ENCODE peak calls at places on chromosomes 11 and 22, in four cellular contexts. L is mammary epithelial cell, C is BE2C, D is heart right ventricle. F is an unnamed sample.

GRCh38 chr22:26722159-26722558 is 64.8 kb downstream of the MIAT start:
- DNase-seq in L (peak; percentile 46), D (no peak), C (no peak), F (no peak)

GRCh38 chr22:30591191-30591587 is 521 bp downstream of the PES1 start:
- DNase-seq in D (no peak), L (no peak), C (no peak), F (no peak)

GRCh38 chr11:41282436-41282835 is 177.0 kb downstream of the LRRC4C start:
- DNase-seq in D (no peak), C (no peak), L (no peak), F (no peak)

GRCh38 chr22:26798433-26799065 is 141.2 kb downstream of the MIAT start:
- DNase-seq in D (no peak), L (no peak), C (no peak), F (no peak)

GRCh38 chr11:61162092-61162935 is 1.1 kb upstream of the VPS37C start:
- DNase-seq in D (no peak), L (peak; percentile 63), C (no peak), F (no peak)

GRCh38 chr11:8019671-8020597 is 32.8 kb downstream of the EIF3F start:
- DNase-seq in C (peak; percentile 24), D (peak; percentile 40), L (peak; percentile 34), F (peak; percentile 48)

GRCh38 chr22:29060251-29060650 is 1.4 kb downstream of the C22orf31 start:
- DNase-seq in C (no peak), L (no peak), D (no peak), F (no peak)

GRCh38 chr11:78192911-78193341 is 4.2 kb downstream of the USP35 start:
- DNase-seq in C (no peak), D (no peak), L (no peak), F (no peak)

GRCh38 chr11:116294630-116295029 is 478.2 kb downstream of the BUD13 start:
- DNase-seq in C (no peak), D (no peak), L (peak; percentile 42), F (no peak)

GRCh38 chr11:102438311-102439062 is 14.1 kb downstream of the TMEM123 start:
- DNase-seq in C (no peak), L (no peak), D (no peak), F (peak; percentile 31)

GRCh38 chr22:27223317-27224177 is 566.2 kb downstream of the MIAT start:
- DNase-seq in D (no peak), C (no peak), L (peak; percentile 43), F (no peak)

GRCh38 chr11:89608234-89608966 is 101.7 kb upstream of the TRIM77 start:
- DNase-seq in D (no peak), L (no peak), C (no peak), F (no peak)

GRCh38 chr11:7898666-7899283 is 32.3 kb downstream of the OR10A6 start:
- DNase-seq in L (no peak), D (no peak), C (no peak), F (no peak)

GRCh38 chr11:133823211-133823610 is 22.1 kb downstream of the SPATA19 start:
- DNase-seq in L (no peak), C (no peak), D (no peak), F (no peak)

GRCh38 chr11:10762185-10762584 is 11.1 kb downstream of the CTR9 start:
- DNase-seq in C (no peak), L (no peak), D (no peak), F (no peak)

GRCh38 chr11:130089669-130090063 is 20.0 kb downstream of the APLP2 start:
- DNase-seq in C (no peak), D (no peak), L (no peak), F (no peak)

GRCh38 chr11:111549196-111549868 is 8.8 kb downstream of the LAYN start:
- DNase-seq in D (no peak), C (no peak), L (no peak), F (no peak)

GRCh38 chr11:126281666-126282175 is 1.2 kb upstream of the TIRAP start:
- DNase-seq in L (no peak), D (no peak), C (no peak), F (no peak)

GRCh38 chr11:126288237-126288636 is 5.3 kb downstream of the TIRAP start:
- DNase-seq in C (no peak), D (no peak), L (no peak), F (no peak)

GRCh38 chr11:126282361-126282741 is 542 bp upstream of the TIRAP start:
- DNase-seq in L (peak; percentile 17), D (peak; percentile 63), C (peak; percentile 50), F (peak; percentile 44)

GRCh38 chr11:126282742-126283591 is at the start of gene TIRAP:
- DNase-seq in L (peak; percentile 53), C (peak; percentile 68), D (peak; percentile 79), F (peak; percentile 71)

DNA sequence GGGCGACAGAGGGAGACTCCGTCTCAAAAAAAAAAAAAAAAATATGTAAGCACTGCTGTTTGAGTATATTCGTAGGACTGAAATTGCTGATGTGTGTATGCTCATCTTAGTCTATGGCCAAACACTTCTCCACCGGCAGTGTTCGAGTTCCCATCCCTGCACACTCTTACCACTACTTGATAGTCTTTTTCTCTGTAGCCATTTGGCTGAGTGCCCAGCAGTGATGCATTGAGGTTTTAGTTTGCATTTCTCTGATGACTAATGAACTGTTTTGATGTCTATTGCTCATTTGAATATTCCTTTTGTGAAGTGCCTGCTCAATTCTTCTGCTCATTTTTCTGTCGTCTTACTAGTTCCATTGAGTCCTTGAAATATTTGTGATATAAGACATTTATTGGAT is 1.9 kb downstream of the TIRAP start:
- DNase-seq in D (no peak), L (peak; percentile 93), C (peak; percentile 48), F (peak; percentile 43)
- H3K4me3 ChIP-seq in D (no peak overlapping the region), L (no peak overlapping the region), C (no peak overlapping the region), F (no peak overlapping the region)

GRCh38 chr22:39446239-39446721 is 10.5 kb upstream of the MGAT3 start:
- DNase-seq in C (no peak), D (no peak), L (no peak), F (no peak)
- H3K4me3 ChIP-seq in C (no peak overlapping the region), D (no peak overlapping the region), L (no peak overlapping the region), F (no peak overlapping the region)

DNA sequence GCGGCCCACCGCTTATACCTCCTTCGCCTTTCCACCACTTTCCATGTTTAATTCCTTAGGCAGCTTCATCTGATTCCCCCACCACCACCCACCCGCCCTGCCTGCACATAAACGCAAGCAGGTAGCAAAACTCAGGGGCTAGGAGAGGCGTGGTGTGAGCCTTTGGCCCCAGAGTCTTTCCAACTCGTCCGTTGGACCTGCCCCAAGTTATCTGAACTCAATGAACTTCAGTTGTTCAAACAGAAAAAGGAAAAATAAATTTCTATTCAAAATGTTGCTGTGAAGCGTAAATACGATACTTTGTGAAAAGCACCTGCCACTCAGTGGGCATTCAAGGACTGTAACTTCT is 818 bp upstream of the CDON start:
- DNase-seq in L (no peak), C (no peak), D (no peak), F (no peak)
- H3K4me3 ChIP-seq in L (no peak overlapping the region), C (peak overlapping the region; percentile 44), D (peak overlapping the region; percentile 71), F (no peak overlapping the region)

GRCh38 chr22:37983860-37984791 is at the start of gene SOX10:
- DNase-seq in D (no peak), C (no peak), L (no peak), F (no peak)
- H3K4me3 ChIP-seq in D (no peak within 1 kb of the TSS), C (no peak within 1 kb of the TSS), L (no peak within 1 kb of the TSS), F (no peak within 1 kb of the TSS)

F was measured in thyroid gland.